ENCODE peak calls at places on chromosome X, in nine cellular contexts. Y is H1, R is colonic mucosa, X is breast epithelium, T is tibial nerve, H is foreskin fibroblast, D is cardiac muscle cell, O is MCF 10A, C is Calu3. Z is an unnamed sample.

GRCh38 chrX:25015486-25016360 is at the start of gene ARX:
- DNase-seq in Y (peak), R (peak), X (no peak), T (no peak), H (peak), D (peak), O (no peak), C (no peak), Z (no peak)

GRCh38 chrX:20988118-20988517 is 386.1 kb upstream of the CNKSR2 start:
- DNase-seq in Y (no peak), R (no peak), X (no peak), T (no peak), H (no peak), D (no peak), O (peak), C (no peak), Z (no peak)

GRCh38 chrX:103608305-103608963 is 671 bp downstream of the TCEAL3 start:
- DNase-seq in Y (peak), R (peak), X (no peak), T (no peak), H (no peak), D (no peak), O (no peak), C (peak), Z (no peak)

GRCh38 chrX:7941390-7942042 is 14.3 kb upstream of the PNPLA4 start:
- DNase-seq in Y (no peak), R (peak), X (no peak), T (no peak), H (peak), D (peak), O (peak), C (peak), Z (no peak)

GRCh38 chrX:123803331-123803983 is 56.4 kb upstream of the XIAP start:
- DNase-seq in Y (no peak), R (no peak), X (no peak), T (peak), H (peak), D (peak), O (peak), C (peak), Z (no peak)

GRCh38 chrX:153767674-153768055 is 3.6 kb downstream of the PLXNB3 start:
- DNase-seq in Y (no peak), R (no peak), X (no peak), T (no peak), H (no peak), D (no peak), O (no peak), C (no peak), Z (no peak)

GRCh38 chrX:82658492-82658891 is 849.6 kb upstream of the POU3F4 start:
- DNase-seq in Y (no peak), R (no peak), X (no peak), T (no peak), H (no peak), D (no peak), O (no peak), C (no peak), Z (no peak)

GRCh38 chrX:123648028-123648810 is 84.6 kb downstream of the THOC2 start:
- DNase-seq in Y (peak), R (peak), X (no peak), T (no peak), H (no peak), D (peak), O (no peak), C (peak), Z (no peak)

GRCh38 chrX:22666441-22666840 is 333.3 kb upstream of the DDX53 start:
- DNase-seq in Y (peak), R (no peak), X (no peak), T (no peak), H (no peak), D (peak), O (peak), C (no peak), Z (no peak)
- TF ChIP-seq CTCF in Y (peak), R (no peak), X (no peak), T (no peak), H (peak), D (peak), O (no peak), C (no peak), Z (peak)

DNA sequence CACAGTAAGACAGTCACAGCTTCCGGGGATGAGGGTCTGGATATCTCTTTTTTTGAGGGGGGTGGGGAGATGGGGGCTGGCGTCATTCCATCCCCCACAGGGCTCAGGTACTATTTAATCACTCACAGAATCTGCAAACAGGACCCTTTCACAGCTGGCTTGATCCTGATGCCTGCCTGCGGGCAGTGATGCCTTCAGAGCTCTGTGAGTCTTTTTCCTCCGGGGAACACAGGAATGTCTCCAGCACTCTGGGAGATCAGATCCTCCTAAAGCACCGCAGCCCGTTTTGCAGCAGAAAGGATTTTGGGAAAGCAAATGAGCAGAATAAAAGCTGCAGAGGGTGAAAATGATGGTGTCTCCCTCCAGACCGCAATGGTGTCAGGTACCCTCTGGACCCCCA is 13.2 kb upstream of the SHOX start:
- DNase-seq in Y (peak), R (no peak), X (no peak), T (no peak), H (no peak), D (no peak), O (no peak), C (no peak), Z (peak)
- TF ChIP-seq CTCF in Y (no peak), R (no peak), X (no peak), T (no peak), H (no peak), D (no peak), O (no peak), C (no peak), Z (no peak)

GRCh38 chrX:111244238-111244750 is 26.0 kb downstream of the CAPN6 start:
- DNase-seq in Y (no peak), R (no peak), X (no peak), T (no peak), H (peak), D (peak), O (peak), C (no peak), Z (no peak)
- TF ChIP-seq CTCF in Y (no peak), R (peak), X (peak), T (peak), H (no peak), D (peak), O (peak), C (no peak), Z (peak)

DNA sequence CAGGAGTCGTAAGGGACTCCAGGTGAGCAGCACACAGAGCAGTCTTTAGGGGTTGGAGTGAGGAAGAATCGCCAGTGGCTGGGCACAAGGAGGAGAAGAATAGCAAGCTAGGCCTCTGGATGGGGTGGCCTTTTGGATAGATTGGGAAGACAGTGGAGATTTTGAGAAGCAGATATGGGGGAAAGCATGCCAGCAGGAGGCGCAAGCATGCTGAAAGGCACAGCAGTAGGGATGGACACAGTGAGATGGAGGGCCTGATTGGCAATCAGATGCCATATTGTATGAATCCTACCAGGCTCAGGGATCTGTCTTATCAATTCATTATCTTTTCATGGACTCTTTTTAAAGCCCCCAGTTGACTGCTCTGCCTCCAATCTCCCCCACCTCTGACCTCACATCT is 60.4 kb upstream of the MAGEA4 start:
- DNase-seq in Y (no peak), R (no peak), X (no peak), T (no peak), H (no peak), D (no peak), O (no peak), C (no peak), Z (no peak)
- TF ChIP-seq CTCF in Y (peak), R (no peak), X (no peak), T (no peak), H (no peak), D (no peak), O (no peak), C (no peak), Z (no peak)

GRCh38 chrX:16140983-16141382 is 17.6 kb downstream of the GRPR start:
- DNase-seq in Y (no peak), R (no peak), X (no peak), T (no peak), H (no peak), D (no peak), O (no peak), C (no peak), Z (no peak)

GRCh38 chrX:16140448-16140847 is 17.1 kb downstream of the GRPR start:
- DNase-seq in Y (no peak), R (no peak), X (no peak), T (no peak), H (no peak), D (no peak), O (no peak), C (no peak), Z (no peak)

GRCh38 chrX:16136080-16136479 is 12.7 kb downstream of the GRPR start:
- DNase-seq in Y (no peak), R (no peak), X (no peak), T (no peak), H (no peak), D (no peak), O (no peak), C (no peak), Z (no peak)

GRCh38 chrX:16137416-16138107 is 14.2 kb downstream of the GRPR start:
- DNase-seq in Y (no peak), R (no peak), X (no peak), T (no peak), H (no peak), D (no peak), O (no peak), C (no peak), Z (no peak)

GRCh38 chrX:16138108-16138427 is 14.7 kb downstream of the GRPR start:
- DNase-seq in Y (no peak), R (no peak), X (no peak), T (no peak), H (no peak), D (peak), O (peak), C (no peak), Z (no peak)
- TF ChIP-seq CTCF in Y (no peak), R (no peak), X (no peak), T (no peak), H (no peak), D (no peak), O (no peak), C (no peak), Z (peak)

Z was measured in type B pancreatic cell.